ENCODE peak calls at places on chromosomes 3 and 15, in four cellular contexts. I, P, K and T are unnamed samples.

GRCh38 chr15:95669146-95669922 is 661.2 kb upstream of the NR2F2 start:
- DNase-seq in I (peak; percentile 18), P (no peak), K (no peak), T (peak; percentile 10)

GRCh38 chr3:100570811-100571210 is 38.6 kb upstream of the ADGRG7 start:
- DNase-seq in I (peak; percentile 14), P (no peak), K (no peak), T (no peak)

GRCh38 chr3:69378112-69378799 is 7.6 kb downstream of the FRMD4B start:
- DNase-seq in I (no peak), P (no peak), K (no peak), T (no peak)

GRCh38 chr15:85858586-85859375 is 64.1 kb upstream of the KLHL25 start:
- DNase-seq in I (peak; percentile 74), P (peak; percentile 70), K (peak; percentile 29), T (peak; percentile 82)

GRCh38 chr3:114566162-114566755 is 272.4 kb downstream of the TIGIT start:
- DNase-seq in I (peak; percentile 10), P (no peak), K (no peak), T (no peak)

GRCh38 chr3:116057403-116058006 is 387.8 kb downstream of the LSAMP start:
- DNase-seq in I (no peak), P (no peak), K (peak; percentile 77), T (no peak)

GRCh38 chr15:28191832-28192231 is 92.7 kb upstream of the OCA2 start:
- DNase-seq in I (peak; percentile 74), P (peak; percentile 71), K (peak; percentile 82), T (peak; percentile 86)

GRCh38 chr15:88900309-88900981 is 5.1 kb upstream of the HAPLN3 start:
- DNase-seq in I (peak; percentile 73), P (no peak), K (peak; percentile 69), T (no peak)

GRCh38 chr15:80015156-80015555 is 44.2 kb upstream of the BCL2A1 start:
- DNase-seq in I (peak; percentile 24), P (no peak), K (no peak), T (no peak)

GRCh38 chr15:59352189-59352588 is 20.5 kb downstream of the MYO1E start:
- DNase-seq in I (no peak), P (no peak), K (no peak), T (no peak)

GRCh38 chr3:147210676-147211075 is 195.7 kb downstream of the ZIC4 start:
- DNase-seq in I (no peak), P (no peak), K (no peak), T (no peak)

GRCh38 chr3:155785662-155786295 is 20.3 kb downstream of the C3orf33 start:
- DNase-seq in I (no peak), P (no peak), K (no peak), T (no peak)

GRCh38 chr3:117989982-117990381 is 1044.7 kb downstream of the IGSF11 start:
- DNase-seq in I (no peak), P (no peak), K (no peak), T (no peak)

GRCh38 chr15:38072507-38073277 is 138.3 kb downstream of the TMCO5A start:
- DNase-seq in I (peak; percentile 86), P (peak; percentile 76), K (peak; percentile 69), T (peak; percentile 84)

GRCh38 chr3:170953229-170953628 is 44.8 kb upstream of the EIF5A2 start:
- DNase-seq in I (no peak), P (no peak), K (no peak), T (no peak)

GRCh38 chr15:79887517-79887916 is 9.3 kb downstream of the MTHFS start:
- DNase-seq in I (peak; percentile 33), P (no peak), K (peak; percentile 25), T (no peak)

GRCh38 chr15:64013179-64014043 is 32.9 kb downstream of the DAPK2 start:
- DNase-seq in I (peak; percentile 59), P (no peak), K (peak; percentile 38), T (no peak)

GRCh38 chr15:41851755-41852370 is 13.2 kb downstream of the PLA2G4B start:
- DNase-seq in I (no peak), P (no peak), K (no peak), T (no peak)

GRCh38 chr15:80179025-80179759 is 26.4 kb downstream of the FAH start:
- DNase-seq in I (peak; percentile 93), P (no peak), K (peak; percentile 93), T (no peak)

GRCh38 chr3:133135303-133135702 is 97.1 kb downstream of the TMEM108 start:
- DNase-seq in I (no peak), P (no peak), K (no peak), T (no peak)

GRCh38 chr3:191982481-191982880 is 521.5 kb downstream of the PYDC2 start:
- DNase-seq in I (no peak), P (no peak), K (no peak), T (no peak)

GRCh38 chr15:42457445-42458442 is 33.2 kb downstream of the ZNF106 start:
- DNase-seq in I (peak; percentile 93), P (peak; percentile 86), K (peak; percentile 95), T (peak; percentile 80)

GRCh38 chr3:94564247-94564646 is 501.4 kb downstream of the NSUN3 start:
- DNase-seq in I (no peak), P (no peak), K (no peak), T (no peak)

GRCh38 chr15:69869291-69869690 is 228.4 kb downstream of the TLE3 start:
- DNase-seq in I (no peak), P (no peak), K (no peak), T (no peak)

GRCh38 chr3:17023006-17023664 is 138.4 kb downstream of the PLCL2 start:
- DNase-seq in I (no peak), P (no peak), K (peak; percentile 8), T (no peak)

GRCh38 chr3:44184319-44184953 is 57.2 kb upstream of the TOPAZ1 start:
- DNase-seq in I (peak; percentile 14), P (no peak), K (no peak), T (no peak)

GRCh38 chr3:18666655-18667054 is 241.5 kb upstream of the SATB1 start:
- DNase-seq in I (no peak), P (no peak), K (no peak), T (no peak)

GRCh38 chr15:39672184-39672583 is 91.3 kb downstream of the THBS1 start:
- DNase-seq in I (no peak), P (no peak), K (no peak), T (no peak)

GRCh38 chr3:187684880-187685279 is 14.7 kb upstream of the SST start:
- DNase-seq in I (peak; percentile 27), P (no peak), K (peak; percentile 72), T (no peak)

GRCh38 chr3:186042521-186043202 is 66.2 kb downstream of the ETV5 start:
- DNase-seq in I (no peak), P (no peak), K (no peak), T (no peak)

GRCh38 chr3:159586587-159587202 is 401.9 kb upstream of the IL12A start:
- DNase-seq in I (peak; percentile 50), P (no peak), K (peak; percentile 36), T (peak; percentile 40)

GRCh38 chr15:73965094-73965729 is 26.9 kb downstream of the STOML1 start:
- DNase-seq in I (peak; percentile 27), P (no peak), K (no peak), T (no peak)

GRCh38 chr3:11642455-11643162 is 1.1 kb downstream of the VGLL4 start:
- DNase-seq in I (peak; percentile 90), P (peak; percentile 85), K (peak; percentile 70), T (peak; percentile 94)

GRCh38 chr3:43953814-43954241 is 263.1 kb downstream of the ABHD5 start:
- DNase-seq in I (peak; percentile 37), P (no peak), K (peak; percentile 49), T (no peak)

GRCh38 chr15:92527197-92527596 is 128.4 kb downstream of the FAM174B start:
- DNase-seq in I (peak; percentile 18), P (no peak), K (no peak), T (no peak)

GRCh38 chr3:127677541-127678314 is 5.0 kb downstream of the ABTB1 start:
- DNase-seq in I (no peak), P (peak; percentile 33), K (no peak), T (no peak)

GRCh38 chr3:187737401-187738088 is 7.7 kb downstream of the BCL6 start:
- DNase-seq in I (peak; percentile 87), P (peak; percentile 88), K (peak; percentile 64), T (peak; percentile 84)

GRCh38 chr15:68594533-68595259 is 15.9 kb downstream of the CORO2B start:
- DNase-seq in I (no peak), P (no peak), K (no peak), T (no peak)
- H3K27ac ChIP-seq in I (no peak overlapping the region), P (no peak overlapping the region), K (no peak overlapping the region), T (no peak overlapping the region)

GRCh38 chr3:15174953-15175352 is 31.1 kb upstream of the CAPN7 start:
- DNase-seq in I (no peak), P (no peak), K (no peak), T (no peak)
- H3K4me3 ChIP-seq in I (no peak overlapping the region), P (no peak overlapping the region), K (no peak overlapping the region), T (no peak overlapping the region)

GRCh38 chr15:62975515-62975914 is 67.0 kb upstream of the TPM1 start:
- DNase-seq in I (no peak), P (no peak), K (no peak), T (no peak)

GRCh38 chr15:62972814-62973213 is 69.7 kb upstream of the TPM1 start:
- DNase-seq in I (peak; percentile 76), P (no peak), K (peak; percentile 69), T (no peak)

GRCh38 chr15:62964251-62964650 is 78.3 kb upstream of the TPM1 start:
- DNase-seq in I (peak; percentile 80), P (no peak), K (no peak), T (no peak)

GRCh38 chr15:62966294-62966693 is 76.3 kb upstream of the TPM1 start:
- DNase-seq in I (no peak), P (no peak), K (no peak), T (no peak)

GRCh38 chr15:62969442-62970089 is 73.0 kb upstream of the TPM1 start:
- DNase-seq in I (no peak), P (no peak), K (no peak), T (no peak)
- H3K27ac ChIP-seq in I (no peak overlapping the region), P (no peak overlapping the region), K (no peak overlapping the region), T (no peak overlapping the region)

DNA sequence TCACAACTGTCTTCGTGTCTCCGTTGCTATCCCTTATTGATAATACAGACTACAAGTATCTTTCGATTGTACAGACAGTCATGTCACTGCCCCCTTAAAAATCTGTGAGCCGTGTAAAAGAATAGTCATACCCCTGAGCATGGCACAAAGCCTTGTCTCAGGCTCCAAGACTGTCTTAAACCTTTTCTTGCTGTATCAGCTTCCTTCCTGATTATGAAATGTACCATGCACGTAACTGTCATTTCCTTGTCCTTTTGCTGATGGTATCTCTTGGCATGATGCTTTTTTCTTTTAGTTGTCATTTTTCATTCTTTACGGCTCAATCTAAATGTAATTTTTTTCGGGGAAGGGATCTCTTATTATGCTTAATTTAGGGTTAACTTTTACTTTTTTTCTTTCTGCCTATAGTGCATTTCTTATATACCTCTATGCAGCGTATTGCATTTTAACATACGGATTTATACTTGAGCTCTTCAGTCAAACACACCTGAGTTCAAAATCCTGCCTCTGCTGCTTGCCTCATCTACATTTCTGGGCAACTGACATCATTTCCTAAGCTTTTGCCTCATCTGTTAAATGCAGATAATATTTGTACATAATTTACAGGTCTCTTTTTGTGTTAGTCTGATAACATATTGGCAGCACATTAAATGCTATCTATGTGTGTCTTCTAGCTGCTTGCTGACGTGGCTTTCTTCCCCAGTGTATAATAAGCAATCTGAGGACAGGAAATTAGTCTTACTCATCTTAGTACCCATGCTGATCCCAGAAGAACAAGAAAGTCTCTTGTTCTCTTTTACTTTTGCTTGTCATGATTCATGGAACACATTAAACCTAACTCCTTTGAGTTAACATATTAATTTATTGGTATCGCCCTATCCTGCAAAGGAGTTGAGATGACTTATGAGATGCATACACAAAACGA is 57.3 kb downstream of the ROBO2 start:
- DNase-seq in I (no peak), P (no peak), K (no peak), T (no peak)
- H3K4me3 ChIP-seq in I (no peak overlapping the region), P (no peak overlapping the region), K (no peak overlapping the region), T (no peak overlapping the region)